ENCODE peak calls at places on chromosomes 3 and 15, in seven cellular contexts. One of them, this sample, is unnamed.
A peak's percentile ranks its signal among the peaks of the same experiment; 100 is the strongest.

GRCh38 chr3:68817243-68817642 is 115.1 kb downstream of the TAFA4 start:
- DNase-seq in astrocyte of the spinal cord: no peak
- DNase-seq in cardiac muscle cell: no peak
- DNase-seq in heart left ventricle: no peak
- DNase-seq in neuronal stem cell: no peak
- DNase-seq in AG09309: no peak
- DNase-seq in BJ: no peak
- DNase-seq in this sample: no peak

GRCh38 chr15:78838480-78838879 is 27.2 kb upstream of the ADAMTS7 start:
- DNase-seq in AG09309: no peak
- DNase-seq in BJ: no peak
- DNase-seq in cardiac muscle cell: no peak
- DNase-seq in neuronal stem cell: no peak
- DNase-seq in astrocyte of the spinal cord: no peak
- DNase-seq in heart left ventricle: no peak
- DNase-seq in this sample: no peak

GRCh38 chr3:11910971-11911531 is 64.4 kb upstream of the TAMM41 start:
- DNase-seq in BJ: no peak
- DNase-seq in neuronal stem cell: no peak
- DNase-seq in AG09309: no peak
- DNase-seq in cardiac muscle cell: no peak
- DNase-seq in astrocyte of the spinal cord: no peak
- DNase-seq in heart left ventricle: no peak
- DNase-seq in this sample: no peak

GRCh38 chr3:129312021-129312639 is 33.5 kb downstream of the HMCES start:
- DNase-seq in cardiac muscle cell: no peak
- DNase-seq in BJ: no peak
- DNase-seq in heart left ventricle: no peak
- DNase-seq in AG09309: no peak
- DNase-seq in neuronal stem cell: no peak
- DNase-seq in astrocyte of the spinal cord: peak; percentile 11
- DNase-seq in this sample: no peak

GRCh38 chr3:114756506-114757279 is 390.4 kb downstream of the ZBTB20 start:
- DNase-seq in astrocyte of the spinal cord: peak; percentile 22
- DNase-seq in AG09309: peak; percentile 62
- DNase-seq in heart left ventricle: no peak
- DNase-seq in cardiac muscle cell: no peak
- DNase-seq in BJ: peak; percentile 63
- DNase-seq in neuronal stem cell: no peak
- DNase-seq in this sample: peak; percentile 43

GRCh38 chr3:37183976-37184375 is 9.6 kb upstream of the LRRFIP2 start:
- DNase-seq in astrocyte of the spinal cord: peak; percentile 74
- DNase-seq in AG09309: no peak
- DNase-seq in neuronal stem cell: no peak
- DNase-seq in BJ: no peak
- DNase-seq in cardiac muscle cell: no peak
- DNase-seq in heart left ventricle: no peak
- DNase-seq in this sample: no peak

GRCh38 chr3:43090238-43090637 is 15.6 kb downstream of the POMGNT2 start:
- DNase-seq in cardiac muscle cell: no peak
- DNase-seq in astrocyte of the spinal cord: no peak
- DNase-seq in heart left ventricle: no peak
- DNase-seq in AG09309: no peak
- DNase-seq in neuronal stem cell: no peak
- DNase-seq in BJ: no peak
- DNase-seq in this sample: no peak

GRCh38 chr3:156409694-156410093 is 145.2 kb downstream of the SSR3 start:
- DNase-seq in heart left ventricle: no peak
- DNase-seq in neuronal stem cell: no peak
- DNase-seq in AG09309: no peak
- DNase-seq in BJ: no peak
- DNase-seq in astrocyte of the spinal cord: peak; percentile 16
- DNase-seq in cardiac muscle cell: no peak
- DNase-seq in this sample: no peak

GRCh38 chr15:65732698-65733097 is 59.4 kb downstream of the DENND4A start:
- DNase-seq in BJ: no peak
- DNase-seq in heart left ventricle: no peak
- DNase-seq in neuronal stem cell: no peak
- DNase-seq in cardiac muscle cell: no peak
- DNase-seq in astrocyte of the spinal cord: no peak
- DNase-seq in AG09309: no peak
- DNase-seq in this sample: peak; percentile 19

GRCh38 chr3:151282921-151283320 is 4.6 kb upstream of the P2RY14 start:
- DNase-seq in neuronal stem cell: peak; percentile 38
- DNase-seq in heart left ventricle: no peak
- DNase-seq in BJ: no peak
- DNase-seq in astrocyte of the spinal cord: peak; percentile 67
- DNase-seq in AG09309: no peak
- DNase-seq in cardiac muscle cell: peak; percentile 53
- DNase-seq in this sample: peak; percentile 84

GRCh38 chr3:138043266-138044029 is 33.5 kb downstream of the CLDN18 start:
- DNase-seq in AG09309: peak; percentile 31
- DNase-seq in heart left ventricle: no peak
- DNase-seq in cardiac muscle cell: peak; percentile 42
- DNase-seq in astrocyte of the spinal cord: peak; percentile 86
- DNase-seq in BJ: peak; percentile 49
- DNase-seq in neuronal stem cell: no peak
- DNase-seq in this sample: peak; percentile 87

GRCh38 chr15:95169701-95170459 is 938.5 kb downstream of the MCTP2 start:
- DNase-seq in AG09309: no peak
- DNase-seq in astrocyte of the spinal cord: no peak
- DNase-seq in BJ: peak; percentile 73
- DNase-seq in neuronal stem cell: no peak
- DNase-seq in heart left ventricle: no peak
- DNase-seq in cardiac muscle cell: peak; percentile 0
- DNase-seq in this sample: no peak

DNA sequence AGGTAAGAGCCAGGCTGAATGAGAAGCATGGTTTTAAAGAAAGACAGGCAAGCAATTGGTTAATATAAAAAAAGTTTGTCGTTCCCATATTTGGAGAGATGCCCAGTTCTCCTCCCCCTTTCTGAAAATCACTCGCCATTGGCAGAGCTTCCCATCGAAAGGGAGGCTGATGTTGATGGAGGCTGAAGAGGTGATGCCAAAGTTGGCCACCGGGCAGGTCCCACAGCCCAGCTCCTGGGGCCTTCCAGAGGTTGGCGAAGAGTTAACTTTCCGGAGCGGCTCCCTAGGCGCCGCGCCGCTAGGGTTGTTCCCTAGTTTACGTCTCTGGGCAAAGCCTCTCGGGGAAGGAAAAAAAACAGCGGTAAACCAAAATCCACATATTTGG is 792 bp downstream of the PCOLCE2 start:
- DNase-seq in heart left ventricle: peak; percentile 63
- DNase-seq in cardiac muscle cell: peak; percentile 46
- DNase-seq in neuronal stem cell: peak; percentile 51
- DNase-seq in BJ: no peak
- DNase-seq in astrocyte of the spinal cord: peak; percentile 47
- DNase-seq in AG09309: no peak
- DNase-seq in this sample: peak; percentile 48
- H3K4me3 ChIP-seq in heart left ventricle: peak overlapping the region; percentile 83
- H3K4me3 ChIP-seq in cardiac muscle cell: peak overlapping the region; percentile 51
- H3K4me3 ChIP-seq in neuronal stem cell: peak overlapping the region; percentile 48
- H3K4me3 ChIP-seq in BJ: peak overlapping the region; percentile 33
- H3K4me3 ChIP-seq in astrocyte of the spinal cord: peak overlapping the region; percentile 58
- H3K4me3 ChIP-seq in AG09309: peak overlapping the region; percentile 72
- H3K4me3 ChIP-seq in this sample: peak overlapping the region; percentile 60

GRCh38 chr3:183267140-183267539 is 14.1 kb downstream of the B3GNT5 start:
- DNase-seq in neuronal stem cell: no peak
- DNase-seq in AG09309: no peak
- DNase-seq in cardiac muscle cell: no peak
- DNase-seq in astrocyte of the spinal cord: no peak
- DNase-seq in heart left ventricle: no peak
- DNase-seq in BJ: no peak
- DNase-seq in this sample: no peak

GRCh38 chr3:183266454-183266853 is 13.4 kb downstream of the B3GNT5 start:
- DNase-seq in heart left ventricle: no peak
- DNase-seq in cardiac muscle cell: no peak
- DNase-seq in astrocyte of the spinal cord: no peak
- DNase-seq in AG09309: no peak
- DNase-seq in neuronal stem cell: no peak
- DNase-seq in BJ: no peak
- DNase-seq in this sample: no peak

GRCh38 chr3:183264249-183264648 is 11.2 kb downstream of the B3GNT5 start:
- DNase-seq in heart left ventricle: no peak
- DNase-seq in BJ: no peak
- DNase-seq in astrocyte of the spinal cord: no peak
- DNase-seq in neuronal stem cell: no peak
- DNase-seq in cardiac muscle cell: no peak
- DNase-seq in AG09309: no peak
- DNase-seq in this sample: peak; percentile 54

GRCh38 chr3:183265713-183266417 is 12.8 kb downstream of the B3GNT5 start:
- DNase-seq in neuronal stem cell: no peak
- DNase-seq in cardiac muscle cell: no peak
- DNase-seq in astrocyte of the spinal cord: peak; percentile 93
- DNase-seq in heart left ventricle: no peak
- DNase-seq in BJ: peak; percentile 9
- DNase-seq in AG09309: no peak
- DNase-seq in this sample: peak; percentile 88

GRCh38 chr3:183265157-183265642 is 12.1 kb downstream of the B3GNT5 start:
- DNase-seq in BJ: no peak
- DNase-seq in astrocyte of the spinal cord: peak; percentile 75
- DNase-seq in AG09309: no peak
- DNase-seq in heart left ventricle: no peak
- DNase-seq in cardiac muscle cell: no peak
- DNase-seq in neuronal stem cell: no peak
- DNase-seq in this sample: peak; percentile 65
- H3K4me3 ChIP-seq in BJ: no peak overlapping the region
- H3K4me3 ChIP-seq in astrocyte of the spinal cord: peak overlapping the region; percentile 19
- H3K4me3 ChIP-seq in AG09309: no peak overlapping the region
- H3K4me3 ChIP-seq in heart left ventricle: peak overlapping the region; percentile 40
- H3K4me3 ChIP-seq in cardiac muscle cell: no peak overlapping the region
- H3K4me3 ChIP-seq in neuronal stem cell: peak overlapping the region; percentile 42
- H3K4me3 ChIP-seq in this sample: peak overlapping the region; percentile 25

GRCh38 chr15:37112963-37113362 is 12.6 kb upstream of the MEIS2 start:
- DNase-seq in heart left ventricle: no peak
- DNase-seq in neuronal stem cell: no peak
- DNase-seq in cardiac muscle cell: no peak
- DNase-seq in astrocyte of the spinal cord: no peak
- DNase-seq in AG09309: no peak
- DNase-seq in BJ: no peak
- DNase-seq in this sample: no peak

GRCh38 chr15:37111427-37111717 is 11.0 kb upstream of the MEIS2 start:
- DNase-seq in astrocyte of the spinal cord: no peak
- DNase-seq in BJ: no peak
- DNase-seq in cardiac muscle cell: no peak
- DNase-seq in neuronal stem cell: no peak
- DNase-seq in AG09309: no peak
- DNase-seq in heart left ventricle: no peak
- DNase-seq in this sample: no peak

GRCh38 chr15:37109952-37110630 is 9.7 kb upstream of the MEIS2 start:
- DNase-seq in astrocyte of the spinal cord: peak; percentile 17
- DNase-seq in BJ: no peak
- DNase-seq in AG09309: no peak
- DNase-seq in heart left ventricle: peak; percentile 77
- DNase-seq in neuronal stem cell: no peak
- DNase-seq in cardiac muscle cell: peak; percentile 83
- DNase-seq in this sample: no peak

GRCh38 chr15:37109151-37109912 is 9.0 kb upstream of the MEIS2 start:
- DNase-seq in cardiac muscle cell: no peak
- DNase-seq in neuronal stem cell: peak; percentile 48
- DNase-seq in BJ: no peak
- DNase-seq in AG09309: no peak
- DNase-seq in heart left ventricle: no peak
- DNase-seq in astrocyte of the spinal cord: no peak
- DNase-seq in this sample: no peak

DNA sequence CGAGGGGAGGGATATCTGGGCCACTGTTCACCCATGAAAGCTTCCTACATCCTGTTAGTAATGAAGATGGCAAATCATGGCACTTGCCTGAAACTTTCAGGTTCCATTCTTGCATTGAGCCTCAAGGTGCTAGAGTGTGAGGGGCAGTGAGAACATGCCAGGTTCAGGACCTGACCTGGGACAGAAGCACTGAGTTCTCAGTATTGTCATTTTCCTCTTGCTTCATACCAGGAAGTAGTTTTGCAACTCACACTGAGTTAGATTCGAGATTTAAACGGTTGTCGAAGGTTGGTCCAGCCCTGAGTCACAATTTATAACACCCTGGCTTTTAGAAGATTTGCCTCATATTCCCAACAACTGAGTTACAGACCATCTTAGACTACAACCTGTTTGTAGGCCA is 11.8 kb upstream of the MEIS2 start:
- DNase-seq in neuronal stem cell: no peak
- DNase-seq in AG09309: no peak
- DNase-seq in heart left ventricle: no peak
- DNase-seq in BJ: no peak
- DNase-seq in cardiac muscle cell: no peak
- DNase-seq in astrocyte of the spinal cord: no peak
- DNase-seq in this sample: no peak
- H3K4me3 ChIP-seq in neuronal stem cell: no peak overlapping the region
- H3K4me3 ChIP-seq in AG09309: no peak overlapping the region
- H3K4me3 ChIP-seq in heart left ventricle: no peak overlapping the region
- H3K4me3 ChIP-seq in BJ: no peak overlapping the region
- H3K4me3 ChIP-seq in cardiac muscle cell: no peak overlapping the region
- H3K4me3 ChIP-seq in astrocyte of the spinal cord: no peak overlapping the region
- H3K4me3 ChIP-seq in this sample: no peak overlapping the region

DNA sequence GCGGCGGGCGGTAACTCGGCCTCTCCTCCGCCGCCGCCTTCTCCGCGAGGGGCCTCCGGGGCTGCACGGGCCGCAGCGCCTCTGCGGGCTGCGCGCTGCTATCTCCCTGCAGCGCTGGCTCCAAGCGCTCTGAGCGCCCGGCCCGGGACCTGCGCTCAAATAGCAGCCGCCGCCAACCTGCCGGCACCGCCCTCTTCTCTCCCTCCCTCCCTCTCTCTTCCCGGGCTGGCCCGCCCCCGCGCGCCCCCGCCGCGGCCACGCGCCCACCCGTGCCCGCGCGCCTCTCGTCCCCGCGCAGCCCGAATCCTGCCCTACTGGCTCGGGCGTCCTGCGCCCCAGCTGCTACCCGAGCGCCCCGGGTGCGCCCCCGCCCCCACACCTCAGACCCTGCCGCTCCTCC is at the start of gene CACNA2D2:
- DNase-seq in astrocyte of the spinal cord: no peak
- DNase-seq in neuronal stem cell: peak; percentile 75
- DNase-seq in BJ: no peak
- DNase-seq in heart left ventricle: peak; percentile 81
- DNase-seq in cardiac muscle cell: peak; percentile 86
- DNase-seq in AG09309: no peak
- DNase-seq in this sample: peak; percentile 11
- H3K4me3 ChIP-seq in astrocyte of the spinal cord: no peak within 1 kb of the TSS
- H3K4me3 ChIP-seq in neuronal stem cell: peak within 1 kb of the TSS; percentile 45
- H3K4me3 ChIP-seq in BJ: no peak within 1 kb of the TSS
- H3K4me3 ChIP-seq in heart left ventricle: peak within 1 kb of the TSS; percentile 72
- H3K4me3 ChIP-seq in cardiac muscle cell: peak within 1 kb of the TSS; percentile 90
- H3K4me3 ChIP-seq in AG09309: no peak within 1 kb of the TSS
- H3K4me3 ChIP-seq in this sample: no peak within 1 kb of the TSS

DNA sequence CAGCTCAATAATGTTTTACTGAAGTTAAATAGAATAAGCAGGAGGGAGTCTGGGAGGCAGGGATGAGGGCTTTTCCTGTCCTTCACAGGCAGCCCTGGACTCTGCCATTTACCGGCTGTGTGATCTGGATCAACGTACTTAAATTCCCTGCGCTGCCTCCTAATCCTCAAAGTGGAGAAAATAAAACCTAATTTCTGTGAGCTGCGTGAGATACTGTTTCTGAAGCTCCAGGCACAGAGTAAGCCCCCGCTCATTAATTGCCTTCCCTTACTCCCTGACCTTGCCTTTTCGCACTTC is 278 bp upstream of the PDIA5 start:
- DNase-seq in neuronal stem cell: no peak
- DNase-seq in AG09309: no peak
- DNase-seq in BJ: no peak
- DNase-seq in heart left ventricle: no peak
- DNase-seq in cardiac muscle cell: no peak
- DNase-seq in astrocyte of the spinal cord: no peak
- DNase-seq in this sample: no peak
- H3K4me3 ChIP-seq in neuronal stem cell: peak overlapping the region; percentile 89
- H3K4me3 ChIP-seq in AG09309: peak overlapping the region; percentile 87
- H3K4me3 ChIP-seq in BJ: peak overlapping the region; percentile 90
- H3K4me3 ChIP-seq in heart left ventricle: peak overlapping the region; percentile 97
- H3K4me3 ChIP-seq in cardiac muscle cell: peak overlapping the region; percentile 63
- H3K4me3 ChIP-seq in astrocyte of the spinal cord: peak overlapping the region; percentile 86
- H3K4me3 ChIP-seq in this sample: peak overlapping the region; percentile 91

This sample was measured in choroid plexus epithelial cell.